ENCODE peak calls at places on chromosome 12, in ten cellular contexts. P is suprapubic skin, M is fibroblast of lung, W is HFFc6, G is mucosa of descending colon, E is IMR-90, L is tibial artery, S is AG04450, B is lower lobe of right lung, V is WTC11. I is an unnamed sample.

GRCh38 chr12:110234197-110235154 is 46.6 kb upstream of the ATP2A2 start:
- DNase-seq in V (no peak), W (no peak), E (no peak), P (no peak), L (no peak), S (no peak), M (no peak), B (no peak), G (no peak), I (no peak)

GRCh38 chr12:2068638-2069037 is 15.9 kb downstream of the CACNA1C start:
- DNase-seq in M (no peak), L (no peak), W (no peak), S (no peak), G (no peak), B (no peak), P (no peak), V (no peak), E (no peak), I (no peak)

GRCh38 chr12:92942905-92943304 is 13.8 kb upstream of the EEA1 start:
- DNase-seq in P (no peak), B (no peak), L (no peak), S (peak; percentile 68), W (peak; percentile 39), G (no peak), E (peak; percentile 84), V (no peak), M (peak; percentile 94), I (no peak)

GRCh38 chr12:7609051-7609450 is 56.7 kb downstream of the APOBEC1 start:
- DNase-seq in V (no peak), B (no peak), W (no peak), M (no peak), S (no peak), L (no peak), P (no peak), E (no peak), G (no peak), I (no peak)

GRCh38 chr12:10339441-10339840 is 31.8 kb downstream of the KLRD1 start:
- DNase-seq in M (peak; percentile 45), P (no peak), S (no peak), G (no peak), L (no peak), E (no peak), W (peak; percentile 15), B (no peak), V (no peak), I (no peak)

GRCh38 chr12:106062693-106063092 is 76.1 kb downstream of the NUAK1 start:
- DNase-seq in G (no peak), M (no peak), E (no peak), P (no peak), V (no peak), B (no peak), S (no peak), L (no peak), W (no peak), I (no peak)

GRCh38 chr12:22283508-22283907 is 51.0 kb downstream of the ST8SIA1 start:
- DNase-seq in E (no peak), V (no peak), M (no peak), S (no peak), B (no peak), P (no peak), G (no peak), W (no peak), L (no peak), I (no peak)

GRCh38 chr12:97308576-97309198 is 153.9 kb upstream of the RMST start:
- DNase-seq in B (no peak), S (peak; percentile 36), E (peak; percentile 65), L (no peak), P (no peak), G (peak; percentile 40), W (peak; percentile 47), M (peak; percentile 54), V (no peak), I (no peak)

GRCh38 chr12:49552014-49552413 is 13.2 kb downstream of the KCNH3 start:
- DNase-seq in M (no peak), G (no peak), S (no peak), V (no peak), B (no peak), E (no peak), L (peak; percentile 87), W (no peak), P (no peak), I (no peak)

GRCh38 chr12:53670308-53670707 is 5.6 kb downstream of the ATP5MC2 start:
- DNase-seq in W (no peak), P (no peak), E (no peak), M (peak; percentile 36), L (no peak), B (no peak), G (no peak), S (no peak), V (no peak), I (no peak)

GRCh38 chr12:132190012-132190755 is 45.9 kb downstream of the NOC4L start:
- DNase-seq in E (no peak), L (no peak), B (no peak), M (no peak), W (no peak), S (no peak), G (peak; percentile 29), P (no peak), V (peak; percentile 65), I (peak; percentile 48)

GRCh38 chr12:38610808-38611350 is 294.3 kb downstream of the ALG10B start:
- DNase-seq in B (no peak), L (no peak), G (no peak), W (no peak), S (no peak), P (no peak), E (no peak), M (no peak), V (no peak), I (no peak)

GRCh38 chr12:95096852-95097251 is 23.4 kb upstream of the NR2C1 start:
- DNase-seq in V (no peak), M (peak; percentile 82), B (no peak), L (no peak), W (no peak), P (no peak), S (no peak), E (peak; percentile 60), G (no peak), I (no peak)

GRCh38 chr12:122215789-122216188 is 10.1 kb downstream of the DIABLO start:
- DNase-seq in M (peak; percentile 63), G (no peak), P (no peak), B (no peak), E (peak; percentile 59), V (no peak), L (no peak), S (no peak), W (peak; percentile 46), I (no peak)

GRCh38 chr12:75011120-75011519 is 198.5 kb downstream of the KCNC2 start:
- DNase-seq in P (no peak), G (no peak), L (no peak), S (no peak), W (no peak), E (no peak), V (no peak), M (peak; percentile 6), B (no peak), I (no peak)

GRCh38 chr12:47870175-47870781 is 34.5 kb downstream of the VDR start:
- DNase-seq in E (no peak), B (no peak), M (no peak), P (no peak), L (peak; percentile 79), S (no peak), G (peak; percentile 53), W (peak; percentile 46), V (peak; percentile 68), I (no peak)
- TF ChIP-seq CTCF in E (peak; percentile 42), B (peak; percentile 50), M (peak; percentile 55), P (peak; percentile 16), L (no peak), S (peak; percentile 41), G (no peak), W (peak; percentile 75), V (peak; percentile 24), I (no peak)

GRCh38 chr12:76455582-76456345 is 103.8 kb downstream of the OSBPL8 start:
- DNase-seq in P (no peak), M (peak; percentile 93), W (peak; percentile 92), E (peak; percentile 95), V (no peak), S (peak; percentile 79), L (no peak), B (no peak), G (peak; percentile 20), I (no peak)
- TF ChIP-seq CTCF in P (peak; percentile 30), M (peak; percentile 63), W (peak; percentile 86), E (peak; percentile 79), V (peak; percentile 13), S (peak; percentile 76), L (peak; percentile 37), B (peak; percentile 51), G (no peak), I (no peak)

GRCh38 chr12:130868412-130868811 is 3.5 kb upstream of the RAN start:
- DNase-seq in V (no peak), B (no peak), M (no peak), P (no peak), S (no peak), G (no peak), E (no peak), W (no peak), L (no peak), I (no peak)

GRCh38 chr12:130872179-130873096 is 572 bp downstream of the RAN start:
- DNase-seq in S (no peak), P (no peak), W (no peak), L (peak; percentile 69), M (peak; percentile 56), B (peak; percentile 61), E (no peak), V (peak; percentile 32), G (peak; percentile 40), I (peak; percentile 62)

GRCh38 chr12:130871286-130872178 is at the start of gene RAN:
- DNase-seq in L (peak; percentile 96), P (peak; percentile 92), G (peak; percentile 88), V (peak; percentile 80), E (peak; percentile 92), M (peak; percentile 90), B (peak; percentile 96), W (peak; percentile 84), S (peak; percentile 74), I (peak; percentile 88)

GRCh38 chr12:130873106-130873795 is 1.4 kb downstream of the RAN start:
- DNase-seq in M (peak; percentile 13), G (no peak), E (no peak), V (no peak), P (no peak), B (no peak), L (no peak), S (no peak), W (peak; percentile 11), I (no peak)

GRCh38 chr12:130870442-130871285 is 1.2 kb upstream of the RAN start:
- DNase-seq in L (peak; percentile 88), V (peak; percentile 76), G (peak; percentile 48), W (peak; percentile 75), M (peak; percentile 95), S (peak; percentile 61), P (peak; percentile 90), B (peak; percentile 78), E (peak; percentile 83), I (no peak)
- TF ChIP-seq CTCF in L (peak; percentile 42), V (peak; percentile 34), G (peak; percentile 15), W (peak; percentile 70), M (peak; percentile 75), S (peak; percentile 60), P (peak; percentile 63), B (peak; percentile 51), E (peak; percentile 54), I (peak; percentile 51)

DNA sequence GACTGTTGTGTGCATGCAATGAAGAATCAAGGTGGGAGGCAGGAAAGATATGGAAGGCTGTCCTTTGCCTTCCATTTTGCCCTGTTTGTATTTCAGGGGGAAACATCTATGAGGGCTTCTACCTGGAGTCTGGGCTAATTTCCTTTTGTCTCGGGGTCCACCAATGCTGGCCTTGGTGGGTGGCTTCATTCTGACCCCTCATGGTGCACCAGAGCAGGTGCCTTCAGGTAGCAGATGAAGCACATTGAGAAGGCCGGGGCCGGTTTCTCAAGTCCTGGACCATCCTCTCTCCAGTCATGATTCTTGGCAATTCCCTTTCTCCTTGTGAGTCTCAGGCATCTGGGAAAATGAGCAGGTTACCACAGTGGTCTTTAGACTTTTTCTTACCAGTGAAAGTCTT is 47.2 kb downstream of the RPH3A start:
- DNase-seq in S (no peak), G (no peak), V (no peak), E (no peak), L (no peak), P (no peak), B (no peak), W (no peak), M (no peak), I (no peak)
- TF ChIP-seq CTCF in S (no peak), G (no peak), V (no peak), E (no peak), L (no peak), P (no peak), B (no peak), W (no peak), M (no peak), I (no peak)